ENCODE peak calls at places on chromosomes 1 and 21, in four cellular contexts. One of them, this sample, is unnamed.

GRCh38 chr1:10745886-10746455 is 50.5 kb downstream of the CASZ1 start:
- DNase-seq in K562: no peak
- DNase-seq in HepG2: no peak
- DNase-seq in GM12878: no peak
- DNase-seq in this sample: no peak

GRCh38 chr1:234564035-234565029 is 45.6 kb downstream of the IRF2BP2 start:
- DNase-seq in K562: no peak
- DNase-seq in HepG2: peak; percentile 66
- DNase-seq in GM12878: no peak
- DNase-seq in this sample: no peak

GRCh38 chr1:233281711-233282581 is 13.6 kb downstream of the PCNX2 start:
- DNase-seq in K562: no peak
- DNase-seq in HepG2: no peak
- DNase-seq in GM12878: peak; percentile 38
- DNase-seq in this sample: no peak

GRCh38 chr1:110207831-110208230 is 2.3 kb upstream of the KCNC4 start:
- DNase-seq in K562: peak; percentile 78
- DNase-seq in HepG2: peak; percentile 31
- DNase-seq in GM12878: no peak
- DNase-seq in this sample: peak; percentile 78

GRCh38 chr1:66381626-66382275 is 152.2 kb upstream of the SGIP1 start:
- DNase-seq in K562: no peak
- DNase-seq in HepG2: no peak
- DNase-seq in GM12878: no peak
- DNase-seq in this sample: no peak

GRCh38 chr1:231359113-231359512 is 21.0 kb downstream of the SPRTN start:
- DNase-seq in K562: peak; percentile 14
- DNase-seq in HepG2: no peak
- DNase-seq in GM12878: no peak
- DNase-seq in this sample: no peak

GRCh38 chr1:228429007-228429406 is 12.3 kb upstream of the TRIM17 start:
- DNase-seq in K562: no peak
- DNase-seq in HepG2: no peak
- DNase-seq in GM12878: no peak
- DNase-seq in this sample: no peak

GRCh38 chr1:200428482-200429205 is 18.8 kb upstream of the ZNF281 start:
- DNase-seq in K562: no peak
- DNase-seq in HepG2: no peak
- DNase-seq in GM12878: no peak
- DNase-seq in this sample: no peak

GRCh38 chr1:155977607-155978324 is 581 bp downstream of the ARHGEF2 start:
- DNase-seq in K562: peak; percentile 56
- DNase-seq in HepG2: no peak
- DNase-seq in GM12878: no peak
- DNase-seq in this sample: peak; percentile 71

GRCh38 chr1:13908128-13908527 is 208.1 kb downstream of the PRDM2 start:
- DNase-seq in K562: no peak
- DNase-seq in HepG2: no peak
- DNase-seq in GM12878: peak; percentile 63
- DNase-seq in this sample: no peak

GRCh38 chr21:44606495-44606894 is 5.4 kb upstream of the KRTAP10-8 start:
- DNase-seq in K562: no peak
- DNase-seq in HepG2: no peak
- DNase-seq in GM12878: no peak
- DNase-seq in this sample: no peak

GRCh38 chr1:153277852-153278251 is 18.4 kb downstream of the LORICRIN start:
- DNase-seq in K562: peak; percentile 48
- DNase-seq in HepG2: peak; percentile 28
- DNase-seq in GM12878: no peak
- DNase-seq in this sample: peak; percentile 54

GRCh38 chr1:212512731-212513559 is 80.2 kb downstream of the NENF start:
- DNase-seq in K562: no peak
- DNase-seq in HepG2: no peak
- DNase-seq in GM12878: no peak
- DNase-seq in this sample: no peak

GRCh38 chr1:19287436-19288185 is 959 bp downstream of the AKR7A3 start:
- DNase-seq in K562: no peak
- DNase-seq in HepG2: no peak
- DNase-seq in GM12878: no peak
- DNase-seq in this sample: no peak

GRCh38 chr21:37710555-37711293 is 205.5 kb downstream of the KCNJ6 start:
- DNase-seq in K562: no peak
- DNase-seq in HepG2: peak; percentile 4
- DNase-seq in GM12878: no peak
- DNase-seq in this sample: no peak

GRCh38 chr1:179926494-179927205 is 28.0 kb upstream of the CEP350 start:
- DNase-seq in K562: no peak
- DNase-seq in HepG2: no peak
- DNase-seq in GM12878: no peak
- DNase-seq in this sample: no peak

GRCh38 chr1:204171751-204172178 is 5.6 kb upstream of the REN start:
- DNase-seq in K562: no peak
- DNase-seq in HepG2: peak; percentile 80
- DNase-seq in GM12878: no peak
- DNase-seq in this sample: no peak

GRCh38 chr1:169630006-169630405 is at the start of gene SELP:
- DNase-seq in K562: no peak
- DNase-seq in HepG2: no peak
- DNase-seq in GM12878: no peak
- DNase-seq in this sample: no peak

GRCh38 chr1:217528271-217528670 is 102.6 kb downstream of the GPATCH2 start:
- DNase-seq in K562: no peak
- DNase-seq in HepG2: no peak
- DNase-seq in GM12878: no peak
- DNase-seq in this sample: no peak

GRCh38 chr1:115069186-115069585 is 20.1 kb downstream of the TSPAN2 start:
- DNase-seq in K562: no peak
- DNase-seq in HepG2: no peak
- DNase-seq in GM12878: no peak
- DNase-seq in this sample: no peak

GRCh38 chr1:69700770-69701169 is 133.0 kb downstream of the LRRC7 start:
- DNase-seq in K562: peak; percentile 44
- DNase-seq in HepG2: peak; percentile 13
- DNase-seq in GM12878: no peak
- DNase-seq in this sample: peak; percentile 48

GRCh38 chr1:169528214-169529067 is 42.7 kb upstream of the SLC19A2 start:
- DNase-seq in K562: no peak
- DNase-seq in HepG2: no peak
- DNase-seq in GM12878: no peak
- DNase-seq in this sample: no peak

GRCh38 chr1:43984855-43985254 is 5.8 kb downstream of the B4GALT2 start:
- DNase-seq in K562: no peak
- DNase-seq in HepG2: no peak
- DNase-seq in GM12878: no peak
- DNase-seq in this sample: no peak

GRCh38 chr1:58982259-58982998 is 198.6 kb upstream of the JUN start:
- DNase-seq in K562: no peak
- DNase-seq in HepG2: peak; percentile 77
- DNase-seq in GM12878: no peak
- DNase-seq in this sample: no peak

GRCh38 chr1:17045623-17046022 is 8.2 kb downstream of the SDHB start:
- DNase-seq in K562: no peak
- DNase-seq in HepG2: no peak
- DNase-seq in GM12878: no peak
- DNase-seq in this sample: no peak

GRCh38 chr1:194013561-194013960 is 827.1 kb upstream of the B3GALT2 start:
- DNase-seq in K562: no peak
- DNase-seq in HepG2: no peak
- DNase-seq in GM12878: no peak
- DNase-seq in this sample: no peak

GRCh38 chr1:19676438-19676922 is 11.8 kb downstream of the HTR6 start:
- DNase-seq in K562: peak; percentile 76
- DNase-seq in HepG2: peak; percentile 38
- DNase-seq in GM12878: no peak
- DNase-seq in this sample: peak; percentile 53

GRCh38 chr1:226946841-226947240 is 6.7 kb downstream of the COQ8A start:
- DNase-seq in K562: no peak
- DNase-seq in HepG2: no peak
- DNase-seq in GM12878: no peak
- DNase-seq in this sample: no peak

GRCh38 chr1:19651141-19651737 is 7.1 kb downstream of the NBL1 start:
- DNase-seq in K562: peak; percentile 82
- DNase-seq in HepG2: peak; percentile 24
- DNase-seq in GM12878: no peak
- DNase-seq in this sample: peak; percentile 73

GRCh38 chr21:41916888-41917433 is 36.9 kb downstream of the C2CD2 start:
- DNase-seq in K562: peak; percentile 16
- DNase-seq in HepG2: no peak
- DNase-seq in GM12878: no peak
- DNase-seq in this sample: no peak
- TF ChIP-seq BHLHE40 in K562: no peak
- TF ChIP-seq BHLHE40 in HepG2: no peak
- TF ChIP-seq BHLHE40 in GM12878: no peak
- TF ChIP-seq BHLHE40 in this sample: no peak

GRCh38 chr1:85838238-85838637 is 130.0 kb upstream of the ZNHIT6 start:
- DNase-seq in K562: no peak
- DNase-seq in HepG2: no peak
- DNase-seq in GM12878: peak; percentile 27
- DNase-seq in this sample: no peak
- TF ChIP-seq FOXM1 in K562: no peak
- TF ChIP-seq FOXM1 in HepG2: no peak
- TF ChIP-seq FOXM1 in GM12878: no peak
- TF ChIP-seq FOXM1 in this sample: no peak

GRCh38 chr1:3074800-3075199 is 5.8 kb downstream of the PRDM16 start:
- DNase-seq in K562: no peak
- DNase-seq in HepG2: no peak
- DNase-seq in GM12878: no peak
- DNase-seq in this sample: no peak
- TF ChIP-seq FOXK2 in K562: no peak
- TF ChIP-seq FOXK2 in HepG2: no peak
- TF ChIP-seq FOXK2 in GM12878: no peak
- TF ChIP-seq FOXK2 in this sample: no peak

GRCh38 chr1:8572106-8572505 is 245.3 kb downstream of the RERE start:
- DNase-seq in K562: no peak
- DNase-seq in HepG2: peak; percentile 71
- DNase-seq in GM12878: no peak
- DNase-seq in this sample: no peak
- TF ChIP-seq BHLHE40 in K562: no peak
- TF ChIP-seq BHLHE40 in HepG2: no peak
- TF ChIP-seq BHLHE40 in GM12878: no peak
- TF ChIP-seq BHLHE40 in this sample: no peak

GRCh38 chr1:1381294-1381693 is 6.3 kb upstream of the AURKAIP1 start:
- DNase-seq in K562: no peak
- DNase-seq in HepG2: no peak
- DNase-seq in GM12878: no peak
- DNase-seq in this sample: no peak

GRCh38 chr1:1388078-1388472 is 11.1 kb downstream of the CCNL2 start:
- DNase-seq in K562: no peak
- DNase-seq in HepG2: no peak
- DNase-seq in GM12878: no peak
- DNase-seq in this sample: no peak

GRCh38 chr1:1387098-1388077 is 11.7 kb downstream of the CCNL2 start:
- DNase-seq in K562: no peak
- DNase-seq in HepG2: no peak
- DNase-seq in GM12878: no peak
- DNase-seq in this sample: no peak

GRCh38 chr1:1390675-1391074 is 8.5 kb downstream of the CCNL2 start:
- DNase-seq in K562: peak; percentile 59
- DNase-seq in HepG2: no peak
- DNase-seq in GM12878: no peak
- DNase-seq in this sample: no peak

DNA sequence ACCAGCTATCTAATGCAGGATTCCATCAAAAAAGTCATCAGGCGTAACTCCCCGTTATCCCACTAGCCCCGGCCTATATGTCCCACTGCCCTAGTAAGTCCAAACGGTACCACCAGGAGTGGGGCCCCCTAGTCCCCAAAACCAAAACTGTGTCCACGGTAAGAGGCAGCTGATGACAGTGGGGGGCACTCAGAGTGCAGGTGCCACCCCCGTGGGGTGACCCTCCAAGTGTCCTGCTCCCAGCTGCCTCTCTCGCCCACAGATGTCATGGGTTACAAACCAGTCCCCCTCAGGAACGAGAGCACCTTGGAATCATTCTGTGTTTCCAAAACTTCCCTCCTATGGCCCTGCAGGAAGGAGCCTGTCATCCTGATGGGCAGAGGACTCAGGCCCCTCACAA is 10.9 kb upstream of the AURKAIP1 start:
- DNase-seq in K562: no peak
- DNase-seq in HepG2: no peak
- DNase-seq in GM12878: no peak
- DNase-seq in this sample: no peak
- TF ChIP-seq FOXM1 in K562: no peak
- TF ChIP-seq FOXM1 in HepG2: no peak
- TF ChIP-seq FOXM1 in GM12878: no peak
- TF ChIP-seq FOXM1 in this sample: no peak

DNA sequence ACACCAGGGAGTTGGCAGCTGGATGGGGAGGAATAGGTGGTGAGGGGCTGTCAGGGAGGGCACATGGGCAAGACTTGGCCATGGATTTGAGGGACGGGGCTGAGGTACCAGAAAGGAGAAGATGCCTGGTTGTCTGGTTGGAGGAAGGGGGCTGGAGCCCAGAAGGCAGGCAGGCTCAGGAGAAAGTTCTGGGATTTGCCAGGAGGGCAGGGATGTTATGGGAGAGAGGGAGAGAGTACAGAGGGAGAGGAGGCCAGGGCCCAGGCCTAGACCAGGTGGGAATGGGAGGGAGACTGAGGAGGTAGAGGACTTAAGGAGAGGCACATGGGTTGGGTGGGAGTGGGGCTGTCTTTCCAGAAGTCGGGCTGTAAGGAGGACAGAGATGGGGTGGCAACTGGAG is 4.3 kb downstream of the A3GALT2 start:
- DNase-seq in K562: no peak
- DNase-seq in HepG2: no peak
- DNase-seq in GM12878: no peak
- DNase-seq in this sample: no peak
- TF ChIP-seq FOXK2 in K562: no peak
- TF ChIP-seq FOXK2 in HepG2: no peak
- TF ChIP-seq FOXK2 in GM12878: no peak
- TF ChIP-seq FOXK2 in this sample: no peak

DNA sequence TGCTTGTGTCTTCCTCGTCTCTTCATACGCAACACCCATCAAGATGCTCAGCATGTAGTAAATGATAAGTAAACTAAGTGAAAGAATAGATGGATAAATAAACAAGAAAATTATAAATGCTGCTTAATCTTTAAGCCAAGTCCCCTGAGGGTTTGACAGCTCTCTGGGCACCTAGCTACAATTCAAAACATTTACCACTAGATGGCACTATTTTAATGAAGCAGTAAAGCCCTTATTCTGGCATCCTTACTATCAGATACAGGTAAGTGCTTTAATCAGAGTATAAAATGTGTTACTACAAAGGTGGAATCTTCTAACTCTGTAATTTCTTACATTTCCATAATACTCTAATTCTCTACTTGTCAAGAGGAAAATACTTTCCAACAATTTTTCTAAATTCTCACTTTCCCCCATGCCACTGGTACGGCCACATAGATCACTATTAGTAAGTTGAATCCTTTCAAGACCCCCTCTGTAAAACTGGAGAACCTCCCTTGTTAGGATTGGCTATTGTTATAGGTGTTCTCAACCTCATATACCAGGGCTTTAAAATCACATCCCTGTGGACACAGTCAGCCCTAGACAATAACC is 137.8 kb downstream of the BARHL2 start:
- DNase-seq in K562: peak; percentile 46
- DNase-seq in HepG2: peak; percentile 18
- DNase-seq in GM12878: no peak
- DNase-seq in this sample: peak; percentile 69
- TF ChIP-seq BHLHE40 in K562: no peak
- TF ChIP-seq BHLHE40 in HepG2: no peak
- TF ChIP-seq BHLHE40 in GM12878: no peak
- TF ChIP-seq BHLHE40 in this sample: no peak